ENCODE peak calls at places on chromosomes 16 and 17, in seven cellular contexts. F, W, D, E, I, P and C are unnamed samples.

GRCh38 chr17:60163108-60163784 is 13.5 kb downstream of the CA4 start:
- DNase-seq in F (no peak), W (no peak), D (no peak), E (no peak), I (no peak), P (no peak), C (no peak)

GRCh38 chr16:4593069-4593468 is 21.6 kb downstream of the UBALD1 start:
- DNase-seq in F (no peak), W (no peak), D (no peak), E (no peak), I (no peak), P (no peak), C (no peak)

GRCh38 chr17:69947027-69947759 is 127.8 kb upstream of the KCNJ16 start:
- DNase-seq in F (no peak), W (no peak), D (no peak), E (no peak), I (no peak), P (no peak), C (no peak)

GRCh38 chr16:83187404-83187803 is 560.6 kb downstream of the CDH13 start:
- DNase-seq in F (peak; percentile 52), W (no peak), D (no peak), E (peak; percentile 56), I (peak; percentile 61), P (no peak), C (no peak)

GRCh38 chr16:73268311-73268997 is 220.5 kb upstream of the ZFHX3 start:
- DNase-seq in F (peak; percentile 10), W (no peak), D (no peak), E (no peak), I (no peak), P (no peak), C (no peak)

GRCh38 chr16:2511128-2511785 is 2.5 kb upstream of the ATP6V0C start:
- DNase-seq in F (peak; percentile 65), W (no peak), D (no peak), E (peak; percentile 85), I (no peak), P (no peak), C (peak; percentile 68)

GRCh38 chr16:70746040-70746707 is 54.8 kb downstream of the VAC14 start:
- DNase-seq in F (peak; percentile 87), W (no peak), D (no peak), E (no peak), I (peak; percentile 77), P (no peak), C (no peak)

GRCh38 chr17:5468075-5468473 is 708 bp downstream of the DHX33 start:
- DNase-seq in F (no peak), W (no peak), D (no peak), E (no peak), I (no peak), P (no peak), C (no peak)

GRCh38 chr16:57284206-57284951 is at the start of gene PLLP:
- DNase-seq in F (no peak), W (no peak), D (no peak), E (peak; percentile 67), I (peak; percentile 11), P (no peak), C (no peak)

GRCh38 chr16:86086471-86086870 is 187.5 kb downstream of the IRF8 start:
- DNase-seq in F (no peak), W (no peak), D (no peak), E (no peak), I (no peak), P (no peak), C (no peak)

GRCh38 chr16:57475711-57476339 is 10.5 kb downstream of the DOK4 start:
- DNase-seq in F (peak; percentile 63), W (peak; percentile 7), D (peak; percentile 79), E (no peak), I (no peak), P (peak; percentile 50), C (no peak)

GRCh38 chr17:21551081-21551881 is 141.0 kb upstream of the KCNJ18 start:
- DNase-seq in F (peak; percentile 89), W (peak; percentile 62), D (no peak), E (peak; percentile 59), I (peak; percentile 38), P (peak; percentile 19), C (peak; percentile 63)

GRCh38 chr17:28959471-28959871 is 8.2 kb upstream of the PHF12 start:
- DNase-seq in F (no peak), W (no peak), D (no peak), E (no peak), I (no peak), P (no peak), C (no peak)

GRCh38 chr17:32393904-32394303 is 43.9 kb downstream of the ZNF207 start:
- DNase-seq in F (no peak), W (no peak), D (no peak), E (no peak), I (no peak), P (no peak), C (no peak)

GRCh38 chr17:68649324-68649723 is 48.2 kb upstream of the FAM20A start:
- DNase-seq in F (no peak), W (no peak), D (no peak), E (no peak), I (no peak), P (no peak), C (no peak)

GRCh38 chr17:44209786-44210341 is 9.6 kb downstream of the UBTF start:
- DNase-seq in F (no peak), W (no peak), D (no peak), E (no peak), I (peak; percentile 33), P (no peak), C (no peak)

GRCh38 chr16:23064642-23065041 is 84.6 kb downstream of the USP31 start:
- DNase-seq in F (peak; percentile 41), W (no peak), D (no peak), E (no peak), I (no peak), P (peak; percentile 71), C (no peak)

GRCh38 chr17:64938925-64939474 is 19.7 kb upstream of the LRRC37A3 start:
- DNase-seq in F (peak; percentile 53), W (no peak), D (no peak), E (peak; percentile 66), I (peak; percentile 95), P (peak; percentile 43), C (no peak)

GRCh38 chr16:80938035-80938927 is 68.4 kb downstream of the CMC2 start:
- DNase-seq in F (peak; percentile 98), W (no peak), D (no peak), E (peak; percentile 66), I (peak; percentile 14), P (no peak), C (no peak)

GRCh38 chr17:33028778-33029177 is 37.1 kb downstream of the SPACA3 start:
- DNase-seq in F (no peak), W (no peak), D (no peak), E (no peak), I (no peak), P (no peak), C (no peak)

GRCh38 chr16:24935336-24935735 is 79.8 kb downstream of the ARHGAP17 start:
- DNase-seq in F (no peak), W (no peak), D (no peak), E (no peak), I (no peak), P (no peak), C (no peak)

GRCh38 chr16:79991918-79992317 is 391.4 kb upstream of the MAF start:
- DNase-seq in F (no peak), W (no peak), D (no peak), E (no peak), I (no peak), P (no peak), C (no peak)

GRCh38 chr16:78461496-78461938 is 362.1 kb downstream of the WWOX start:
- DNase-seq in F (no peak), W (no peak), D (no peak), E (peak; percentile 72), I (no peak), P (no peak), C (no peak)

GRCh38 chr17:50264263-50265113 is 9.8 kb upstream of the TMEM92 start:
- DNase-seq in F (no peak), W (no peak), D (no peak), E (no peak), I (no peak), P (no peak), C (no peak)

GRCh38 chr17:41785876-41786226 is 660 bp downstream of the JUP start:
- DNase-seq in F (peak; percentile 33), W (no peak), D (no peak), E (no peak), I (no peak), P (no peak), C (no peak)

GRCh38 chr17:5249615-5250014 is 15.0 kb upstream of the SCIMP start:
- DNase-seq in F (peak; percentile 89), W (peak; percentile 29), D (peak; percentile 8), E (peak; percentile 53), I (peak; percentile 50), P (peak; percentile 35), C (no peak)

GRCh38 chr16:89295915-89296314 is 78.4 kb downstream of the ZNF778 start:
- DNase-seq in F (no peak), W (no peak), D (no peak), E (no peak), I (no peak), P (no peak), C (no peak)

GRCh38 chr16:58460219-58460610 is 39.7 kb upstream of the NDRG4 start:
- DNase-seq in F (no peak), W (no peak), D (no peak), E (peak; percentile 45), I (no peak), P (no peak), C (no peak)

GRCh38 chr16:88475037-88475436 is 22.0 kb downstream of the ZFPM1 start:
- DNase-seq in F (no peak), W (no peak), D (no peak), E (no peak), I (no peak), P (no peak), C (no peak)

GRCh38 chr16:51592535-51592934 is 441.5 kb upstream of the SALL1 start:
- DNase-seq in F (no peak), W (no peak), D (no peak), E (no peak), I (no peak), P (no peak), C (no peak)

GRCh38 chr17:73420897-73421296 is 109.1 kb upstream of the CDC42EP4 start:
- DNase-seq in F (no peak), W (no peak), D (no peak), E (peak; percentile 38), I (peak; percentile 86), P (no peak), C (no peak)

GRCh38 chr17:51572115-51572514 is 311.8 kb downstream of the UTP18 start:
- DNase-seq in F (no peak), W (no peak), D (no peak), E (no peak), I (no peak), P (no peak), C (no peak)

GRCh38 chr17:1058423-1059130 is 61.6 kb downstream of the TIMM22 start:
- DNase-seq in F (peak; percentile 40), W (no peak), D (no peak), E (peak; percentile 36), I (peak; percentile 47), P (peak; percentile 1), C (no peak)

GRCh38 chr17:51046527-51047384 is 73.9 kb downstream of the SPAG9 start:
- DNase-seq in F (peak; percentile 96), W (no peak), D (no peak), E (peak; percentile 86), I (no peak), P (no peak), C (no peak)

GRCh38 chr16:46885960-46886763 is 2.0 kb downstream of the GPT2 start:
- DNase-seq in F (peak; percentile 83), W (no peak), D (no peak), E (no peak), I (no peak), P (no peak), C (no peak)

GRCh38 chr16:63289834-63290460 is 1253.7 kb upstream of the CDH8 start:
- DNase-seq in F (peak; percentile 24), W (no peak), D (no peak), E (peak; percentile 18), I (peak; percentile 22), P (peak; percentile 8), C (no peak)